ENCODE peak calls at places on chromosomes 1 and 21, in four cellular contexts. One of them, this sample, is unnamed.

GRCh38 chr1:237717121-237717520 is 173.6 kb downstream of the ZP4 start:
- DNase-seq in AG20443: no peak
- DNase-seq in cardiac muscle cell: no peak
- DNase-seq in H4: no peak
- DNase-seq in this sample: no peak

GRCh38 chr1:233443040-233443439 is 115.5 kb downstream of the MAP3K21 start:
- DNase-seq in AG20443: no peak
- DNase-seq in cardiac muscle cell: no peak
- DNase-seq in H4: no peak
- DNase-seq in this sample: no peak

GRCh38 chr1:177425241-177425640 is 254.5 kb downstream of the BRINP2 start:
- DNase-seq in AG20443: no peak
- DNase-seq in cardiac muscle cell: no peak
- DNase-seq in H4: no peak
- DNase-seq in this sample: no peak

GRCh38 chr1:109255097-109255651 is 5.8 kb downstream of the CELSR2 start:
- DNase-seq in AG20443: no peak
- DNase-seq in cardiac muscle cell: no peak
- DNase-seq in H4: no peak
- DNase-seq in this sample: no peak

GRCh38 chr1:36847761-36848160 is 186.6 kb downstream of the GRIK3 start:
- DNase-seq in AG20443: no peak
- DNase-seq in cardiac muscle cell: no peak
- DNase-seq in H4: no peak
- DNase-seq in this sample: no peak

GRCh38 chr1:179385510-179385909 is 19.7 kb downstream of the AXDND1 start:
- DNase-seq in AG20443: no peak
- DNase-seq in cardiac muscle cell: no peak
- DNase-seq in H4: no peak
- DNase-seq in this sample: no peak

GRCh38 chr1:18217398-18218043 is 109.9 kb downstream of the IGSF21 start:
- DNase-seq in AG20443: peak
- DNase-seq in cardiac muscle cell: peak
- DNase-seq in H4: peak
- DNase-seq in this sample: no peak

GRCh38 chr1:109490029-109490933 is 3.6 kb upstream of the CYB561D1 start:
- DNase-seq in AG20443: peak
- DNase-seq in cardiac muscle cell: peak
- DNase-seq in H4: peak
- DNase-seq in this sample: peak

GRCh38 chr1:181124206-181124825 is 35.8 kb downstream of the IER5 start:
- DNase-seq in AG20443: no peak
- DNase-seq in cardiac muscle cell: no peak
- DNase-seq in H4: no peak
- DNase-seq in this sample: no peak

GRCh38 chr1:186967659-186968394 is 139.1 kb downstream of the PLA2G4A start:
- DNase-seq in AG20443: peak
- DNase-seq in cardiac muscle cell: no peak
- DNase-seq in H4: no peak
- DNase-seq in this sample: no peak

GRCh38 chr1:32393136-32393535 is 1.1 kb downstream of the BSDC1 start:
- DNase-seq in AG20443: no peak
- DNase-seq in cardiac muscle cell: no peak
- DNase-seq in H4: no peak
- DNase-seq in this sample: peak

GRCh38 chr1:89475269-89475668 is 49.4 kb upstream of the LRRC8B start:
- DNase-seq in AG20443: no peak
- DNase-seq in cardiac muscle cell: no peak
- DNase-seq in H4: no peak
- DNase-seq in this sample: no peak

GRCh38 chr21:45533731-45534571 is 8.3 kb downstream of the SLC19A1 start:
- DNase-seq in AG20443: no peak
- DNase-seq in cardiac muscle cell: no peak
- DNase-seq in H4: no peak
- DNase-seq in this sample: no peak

GRCh38 chr1:146007048-146007784 is 10.8 kb upstream of the TXNIP start:
- DNase-seq in AG20443: peak
- DNase-seq in cardiac muscle cell: peak
- DNase-seq in H4: peak
- DNase-seq in this sample: peak

GRCh38 chr1:26970810-26971209 is 10.5 kb upstream of the KDF1 start:
- DNase-seq in AG20443: no peak
- DNase-seq in cardiac muscle cell: no peak
- DNase-seq in H4: no peak
- DNase-seq in this sample: no peak

GRCh38 chr1:12435639-12436344 is 182.2 kb downstream of the DHRS3 start:
- DNase-seq in AG20443: no peak
- DNase-seq in cardiac muscle cell: no peak
- DNase-seq in H4: peak
- DNase-seq in this sample: peak

GRCh38 chr1:98458514-98459259 is 202.8 kb upstream of the SNX7 start:
- DNase-seq in AG20443: no peak
- DNase-seq in cardiac muscle cell: peak
- DNase-seq in H4: no peak
- DNase-seq in this sample: no peak

GRCh38 chr1:23980725-23981063 is 567 bp upstream of the SRSF10 start:
- DNase-seq in AG20443: peak
- DNase-seq in cardiac muscle cell: no peak
- DNase-seq in H4: peak
- DNase-seq in this sample: peak

GRCh38 chr1:164622057-164622840 is 63.3 kb downstream of the PBX1 start:
- DNase-seq in AG20443: peak
- DNase-seq in cardiac muscle cell: no peak
- DNase-seq in H4: no peak
- DNase-seq in this sample: no peak

GRCh38 chr1:231390071-231390470 is 32.0 kb downstream of the EGLN1 start:
- DNase-seq in AG20443: no peak
- DNase-seq in cardiac muscle cell: no peak
- DNase-seq in H4: no peak
- DNase-seq in this sample: peak

GRCh38 chr1:186915555-186915954 is 86.8 kb downstream of the PLA2G4A start:
- DNase-seq in AG20443: no peak
- DNase-seq in cardiac muscle cell: no peak
- DNase-seq in H4: no peak
- DNase-seq in this sample: no peak

GRCh38 chr1:201702936-201703335 is 126.0 kb upstream of the IPO9 start:
- DNase-seq in AG20443: no peak
- DNase-seq in cardiac muscle cell: peak
- DNase-seq in H4: peak
- DNase-seq in this sample: no peak

GRCh38 chr1:236302941-236303340 is 21.2 kb upstream of the ERO1B start:
- DNase-seq in AG20443: no peak
- DNase-seq in cardiac muscle cell: no peak
- DNase-seq in H4: no peak
- DNase-seq in this sample: no peak

GRCh38 chr1:16129921-16130543 is 25.8 kb downstream of the EPHA2 start:
- DNase-seq in AG20443: no peak
- DNase-seq in cardiac muscle cell: no peak
- DNase-seq in H4: no peak
- DNase-seq in this sample: no peak

GRCh38 chr21:44524412-44525371 is 15.3 kb downstream of the KRTAP10-1 start:
- DNase-seq in AG20443: no peak
- DNase-seq in cardiac muscle cell: no peak
- DNase-seq in H4: no peak
- DNase-seq in this sample: peak

GRCh38 chr1:31476891-31477846 is 64.2 kb downstream of the SERINC2 start:
- DNase-seq in AG20443: no peak
- DNase-seq in cardiac muscle cell: no peak
- DNase-seq in H4: peak
- DNase-seq in this sample: no peak

GRCh38 chr1:14071581-14071980 is 371.6 kb downstream of the PRDM2 start:
- DNase-seq in AG20443: no peak
- DNase-seq in cardiac muscle cell: no peak
- DNase-seq in H4: peak
- DNase-seq in this sample: no peak

GRCh38 chr1:27105018-27105417 is 49.9 kb downstream of the SLC9A1 start:
- DNase-seq in AG20443: no peak
- DNase-seq in cardiac muscle cell: no peak
- DNase-seq in H4: no peak
- DNase-seq in this sample: no peak

GRCh38 chr1:156413310-156414246 is 44.6 kb downstream of the RHBG start:
- DNase-seq in AG20443: no peak
- DNase-seq in cardiac muscle cell: no peak
- DNase-seq in H4: no peak
- DNase-seq in this sample: no peak

GRCh38 chr1:65773391-65773790 is 19.3 kb upstream of the PDE4B start:
- DNase-seq in AG20443: peak
- DNase-seq in cardiac muscle cell: no peak
- DNase-seq in H4: no peak
- DNase-seq in this sample: no peak

GRCh38 chr1:110616587-110616986 is 10.4 kb upstream of the KCNA2 start:
- DNase-seq in AG20443: no peak
- DNase-seq in cardiac muscle cell: no peak
- DNase-seq in H4: peak
- DNase-seq in this sample: peak

GRCh38 chr1:211035821-211036380 is 98.0 kb downstream of the KCNH1 start:
- DNase-seq in AG20443: no peak
- DNase-seq in cardiac muscle cell: no peak
- DNase-seq in H4: no peak
- DNase-seq in this sample: no peak

GRCh38 chr21:14916676-14917141 is 148.1 kb downstream of the NRIP1 start:
- DNase-seq in AG20443: no peak
- DNase-seq in cardiac muscle cell: peak
- DNase-seq in H4: no peak
- DNase-seq in this sample: no peak

GRCh38 chr1:155136728-155137127 is 1.1 kb downstream of the SLC50A1 start:
- DNase-seq in AG20443: peak
- DNase-seq in cardiac muscle cell: no peak
- DNase-seq in H4: no peak
- DNase-seq in this sample: peak

GRCh38 chr1:67339623-67340343 is 32.1 kb downstream of the IL12RB2 start:
- DNase-seq in AG20443: peak
- DNase-seq in cardiac muscle cell: no peak
- DNase-seq in H4: peak
- DNase-seq in this sample: peak

GRCh38 chr1:58881471-58881994 is 97.7 kb upstream of the JUN start:
- DNase-seq in AG20443: peak
- DNase-seq in cardiac muscle cell: no peak
- DNase-seq in H4: peak
- DNase-seq in this sample: no peak

GRCh38 chr1:155121249-155121648 is 6.4 kb upstream of the EFNA1 start:
- DNase-seq in AG20443: no peak
- DNase-seq in cardiac muscle cell: no peak
- DNase-seq in H4: no peak
- DNase-seq in this sample: no peak

GRCh38 chr21:31566611-31567010 is 92.9 kb upstream of the SOD1 start:
- DNase-seq in AG20443: no peak
- DNase-seq in cardiac muscle cell: no peak
- DNase-seq in H4: no peak
- DNase-seq in this sample: no peak

GRCh38 chr1:198101716-198102453 is 54.9 kb upstream of the NEK7 start:
- DNase-seq in AG20443: no peak
- DNase-seq in cardiac muscle cell: no peak
- DNase-seq in H4: no peak
- DNase-seq in this sample: no peak

This sample was measured in activated CD4-positive, alpha-beta memory T cell treated with anti-CD3 and anti-CD28 coated beads for 36 hours.